ENCODE peak calls at places on chromosome 12, in seven cellular contexts. T, G, I, Y, F, V and Z are unnamed samples.

GRCh38 chr12:13165578-13166120 is 30.9 kb upstream of the EMP1 start:
- DNase-seq in T (peak; percentile 43), G (peak; percentile 56), I (peak; percentile 58), Y (peak; percentile 78), F (no peak), V (peak; percentile 81), Z (peak; percentile 53)

GRCh38 chr12:80187660-80188090 is 88.3 kb downstream of the OTOGL start:
- DNase-seq in T (no peak), G (no peak), I (no peak), Y (peak; percentile 41), F (no peak), V (no peak), Z (no peak)

GRCh38 chr12:12704593-12705230 is 8.7 kb upstream of the GPR19 start:
- DNase-seq in T (no peak), G (peak; percentile 36), I (no peak), Y (peak; percentile 95), F (peak; percentile 73), V (no peak), Z (no peak)

GRCh38 chr12:46677749-46678148 is 148.0 kb downstream of the SLC38A4 start:
- DNase-seq in T (no peak), G (no peak), I (no peak), Y (peak; percentile 55), F (no peak), V (no peak), Z (peak; percentile 8)

GRCh38 chr12:100741084-100741711 is 53.4 kb upstream of the ANO4 start:
- DNase-seq in T (no peak), G (peak; percentile 0), I (no peak), Y (peak; percentile 37), F (no peak), V (no peak), Z (no peak)

GRCh38 chr12:117907108-117907689 is 61.6 kb downstream of the KSR2 start:
- DNase-seq in T (no peak), G (no peak), I (no peak), Y (no peak), F (peak; percentile 43), V (no peak), Z (no peak)

GRCh38 chr12:108607981-108608600 is 10.2 kb upstream of the TMEM119 start:
- DNase-seq in T (no peak), G (no peak), I (no peak), Y (no peak), F (no peak), V (no peak), Z (no peak)

GRCh38 chr12:1806301-1807106 is 13.9 kb upstream of the LRTM2 start:
- DNase-seq in T (no peak), G (no peak), I (no peak), Y (no peak), F (no peak), V (peak; percentile 34), Z (no peak)

GRCh38 chr12:80183939-80184338 is 84.6 kb downstream of the OTOGL start:
- DNase-seq in T (no peak), G (no peak), I (no peak), Y (peak; percentile 22), F (no peak), V (no peak), Z (no peak)

GRCh38 chr12:26863515-26863914 is 30.5 kb upstream of the ITPR2 start:
- DNase-seq in T (no peak), G (no peak), I (no peak), Y (peak; percentile 13), F (no peak), V (no peak), Z (no peak)

DNA sequence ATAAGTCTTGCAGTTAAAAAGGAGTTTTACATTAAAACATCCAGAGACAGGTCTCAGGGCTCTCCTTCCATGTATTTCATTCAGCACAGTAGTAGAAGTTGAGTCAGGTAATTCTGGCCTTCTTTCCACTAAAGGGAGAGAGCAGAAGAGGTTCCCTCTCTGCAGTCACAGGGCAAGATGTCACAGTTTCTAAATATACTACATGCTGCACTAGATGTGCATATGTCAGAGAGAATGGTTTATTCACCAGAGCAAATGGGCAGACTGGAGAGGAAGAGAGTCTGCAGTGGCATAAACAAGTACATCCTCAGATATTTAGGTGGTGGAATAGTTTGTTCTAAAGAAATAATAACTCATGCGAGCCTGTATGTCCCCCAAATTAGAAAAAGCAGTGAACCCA is 132.0 kb downstream of the KICS2 start:
- DNase-seq in T (no peak), G (no peak), I (no peak), Y (no peak), F (no peak), V (no peak), Z (no peak)
- H3K4me1 ChIP-seq in T (peaks cover 16% of the 10 kb centered on the region), G (no peaks in the 10 kb centered on the region), I (no peaks in the 10 kb centered on the region), Y (peaks cover 21% of the 10 kb centered on the region), F (peaks cover 9% of the 10 kb centered on the region), V (peaks cover 36% of the 10 kb centered on the region), Z (no peaks in the 10 kb centered on the region)

GRCh38 chr12:93758974-93759373 is 81.8 kb downstream of the CRADD start:
- DNase-seq in T (no peak), G (no peak), I (no peak), Y (no peak), F (no peak), V (no peak), Z (no peak)

GRCh38 chr12:93759512-93760081 is 82.4 kb downstream of the CRADD start:
- DNase-seq in T (no peak), G (no peak), I (no peak), Y (no peak), F (no peak), V (no peak), Z (no peak)

GRCh38 chr12:93760275-93760875 is 83.2 kb downstream of the CRADD start:
- DNase-seq in T (no peak), G (no peak), I (no peak), Y (no peak), F (no peak), V (no peak), Z (no peak)

GRCh38 chr12:93756295-93756694 is 79.1 kb downstream of the CRADD start:
- DNase-seq in T (no peak), G (no peak), I (no peak), Y (no peak), F (no peak), V (no peak), Z (no peak)

DNA sequence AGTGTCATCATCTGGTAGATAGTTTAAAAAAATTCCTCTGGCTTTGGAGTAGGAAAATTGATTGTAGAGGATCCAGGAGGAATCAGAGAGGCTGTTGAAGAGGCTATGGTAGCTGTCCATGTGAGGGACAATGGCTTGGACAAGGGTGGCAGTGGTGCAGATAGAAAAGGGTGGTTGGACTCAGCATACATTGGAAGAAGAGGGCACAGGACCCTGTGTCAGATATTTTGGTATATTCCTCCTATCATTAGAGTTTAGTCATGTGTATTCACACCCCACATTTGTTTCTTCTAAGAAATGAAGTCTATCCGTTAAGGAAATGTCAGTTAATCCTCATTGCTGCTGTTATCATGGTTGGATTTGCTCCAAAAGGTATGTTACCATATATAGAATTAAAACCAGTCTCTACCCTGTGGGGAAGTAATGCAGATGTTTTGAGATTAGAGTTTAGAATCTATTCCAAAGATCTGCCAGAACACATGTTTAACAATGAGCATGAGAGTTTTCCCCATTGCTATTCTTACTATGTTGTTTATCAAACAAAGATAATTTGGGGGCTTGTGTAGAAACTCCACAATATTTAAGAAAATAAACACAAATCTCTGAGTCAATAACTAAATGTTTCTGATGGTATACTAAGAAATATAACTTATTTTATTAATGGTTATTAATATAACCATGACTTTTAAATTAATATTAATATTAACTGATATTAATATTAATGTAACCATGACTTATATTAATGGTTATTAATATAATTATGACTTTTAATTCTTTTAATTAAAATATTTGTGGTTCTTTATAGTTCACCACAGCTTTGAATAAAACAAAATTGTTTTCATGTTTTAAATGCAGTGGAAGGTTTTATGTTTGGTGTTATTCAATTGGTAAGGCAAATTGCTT is 80.9 kb downstream of the CRADD start:
- DNase-seq in T (no peak), G (no peak), I (no peak), Y (no peak), F (no peak), V (no peak), Z (no peak)
- H3K27ac ChIP-seq in T (no peak overlapping the region), G (no peak overlapping the region), I (no peak overlapping the region), Y (no peak overlapping the region), F (no peak overlapping the region), V (no peak overlapping the region), Z (no peak overlapping the region)

GRCh38 chr12:20366776-20367409 is 1.4 kb upstream of the PDE3A start:
- DNase-seq in T (no peak), G (no peak), I (no peak), Y (no peak), F (no peak), V (no peak), Z (no peak)

GRCh38 chr12:20369164-20370000 is 1.0 kb downstream of the PDE3A start:
- DNase-seq in T (peak; percentile 71), G (no peak), I (no peak), Y (peak; percentile 39), F (peak; percentile 75), V (peak; percentile 59), Z (no peak)

GRCh38 chr12:20370001-20370381 is 1.7 kb downstream of the PDE3A start:
- DNase-seq in T (peak; percentile 41), G (no peak), I (no peak), Y (no peak), F (peak; percentile 76), V (peak; percentile 41), Z (no peak)

GRCh38 chr12:20367731-20368652 is at the start of gene PDE3A:
- DNase-seq in T (peak; percentile 67), G (no peak), I (no peak), Y (peak; percentile 73), F (peak; percentile 89), V (peak; percentile 50), Z (no peak)

DNA sequence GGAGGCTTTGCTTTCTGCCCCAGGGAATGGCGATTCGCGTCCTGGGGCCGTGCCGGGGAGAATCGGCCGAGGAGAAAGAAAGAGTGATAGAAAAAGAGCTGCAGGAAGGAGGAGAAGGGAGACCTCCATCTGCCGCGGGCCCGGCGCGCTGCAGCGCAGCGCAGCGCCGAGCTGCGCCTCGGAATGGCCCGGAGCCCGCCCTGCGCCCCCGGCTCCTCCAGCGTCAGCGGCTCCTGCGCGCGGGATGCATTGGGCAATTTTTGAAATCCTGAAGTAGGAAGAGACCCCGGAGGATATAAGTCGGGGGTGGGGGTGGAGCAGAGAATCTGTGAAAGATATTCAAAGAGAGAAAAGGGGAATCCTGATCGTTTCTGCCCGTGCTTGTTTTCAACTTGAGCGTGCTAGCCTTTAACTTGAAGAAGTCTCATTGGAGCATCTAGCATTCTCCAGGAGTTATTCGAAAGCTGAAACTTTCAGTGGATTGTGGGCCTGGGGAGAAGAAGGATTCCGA is 371 bp downstream of the PDE3A start:
- DNase-seq in T (peak; percentile 50), G (no peak), I (no peak), Y (peak; percentile 37), F (peak; percentile 57), V (no peak), Z (no peak)
- H3K27me3 ChIP-seq in T (no peaks in the 10 kb centered on the region), G (no peaks in the 10 kb centered on the region), I (no peaks in the 10 kb centered on the region), Y (no peaks in the 10 kb centered on the region), F (peaks cover 2% of the 10 kb centered on the region), V (peaks cover 24% of the 10 kb centered on the region), Z (no peaks in the 10 kb centered on the region)

DNA sequence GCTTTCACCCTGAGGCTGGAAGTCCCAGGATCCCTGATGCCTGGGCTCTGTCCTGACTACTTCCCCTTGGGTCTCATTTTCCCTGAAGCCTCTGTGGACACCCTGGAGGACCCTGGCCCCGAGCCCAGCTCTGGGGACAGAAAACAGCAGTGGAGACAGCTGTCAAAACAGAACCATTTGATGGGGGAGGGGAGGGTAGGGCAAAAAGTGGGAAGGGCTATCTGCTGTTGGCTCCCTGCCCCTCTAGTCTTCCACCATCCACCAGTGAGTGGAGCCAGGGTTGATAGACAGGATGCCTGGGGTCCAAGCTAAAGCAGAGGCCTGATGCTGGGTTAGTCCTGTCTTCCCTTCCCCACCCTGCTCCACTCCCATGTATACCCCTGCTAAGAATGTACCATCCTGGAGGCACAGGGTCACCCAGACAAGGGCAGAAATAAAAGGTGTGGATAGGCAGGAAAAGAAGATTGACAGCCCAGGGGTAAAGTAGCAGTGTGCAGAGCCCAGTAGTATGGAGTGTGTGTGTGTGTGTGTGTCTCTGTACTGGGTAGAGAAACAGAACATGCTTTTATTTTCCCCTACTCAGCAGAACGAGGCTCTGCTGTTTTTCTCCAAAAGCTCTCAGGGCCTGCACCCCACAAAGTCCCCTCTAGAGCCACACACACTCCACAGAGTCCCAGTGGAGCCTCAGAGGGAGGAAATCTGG is 9.8 kb downstream of the ZNF385A start:
- DNase-seq in T (no peak), G (no peak), I (no peak), Y (no peak), F (no peak), V (no peak), Z (no peak)
- H3K4me1 ChIP-seq in T (peaks cover 12% of the 10 kb centered on the region), G (peaks cover 10% of the 10 kb centered on the region), I (peaks cover 11% of the 10 kb centered on the region), Y (peaks cover 8% of the 10 kb centered on the region), F (no peaks in the 10 kb centered on the region), V (peaks cover 41% of the 10 kb centered on the region), Z (peaks cover 3% of the 10 kb centered on the region)